ENCODE peak calls at places on chromosomes 12 and 14, in six cellular contexts. H is adrenal gland, G is heart right ventricle, A is uterus, V is tibial artery, Z is brain microvascular endothelial cell. T is an unnamed sample.

GRCh38 chr14:36976571-36977023 is 195.8 kb downstream of the SLC25A21 start:
- DNase-seq in A (no peak), Z (peak), V (no peak), G (no peak), H (no peak), T (no peak)

GRCh38 chr14:69133206-69134125 is 19.5 kb downstream of the DCAF5 start:
- DNase-seq in Z (peak), H (no peak), V (no peak), G (no peak), A (no peak), T (no peak)

GRCh38 chr12:55847603-55848329 is 5.0 kb upstream of the MMP19 start:
- DNase-seq in H (peak), G (peak), V (peak), A (peak), Z (peak), T (peak)

GRCh38 chr12:30795660-30796507 is 41.1 kb upstream of the CAPRIN2 start:
- DNase-seq in Z (peak), H (peak), A (peak), G (peak), V (peak), T (no peak)

GRCh38 chr12:20123465-20123864 is 244.9 kb upstream of the PDE3A start:
- DNase-seq in Z (no peak), G (no peak), H (no peak), V (no peak), A (no peak), T (no peak)

GRCh38 chr12:39375206-39375808 is 67.6 kb downstream of the KIF21A start:
- DNase-seq in Z (no peak), G (no peak), V (no peak), H (no peak), A (no peak), T (no peak)

GRCh38 chr14:100504372-100505078 is 82.7 kb downstream of the BEGAIN start:
- DNase-seq in H (no peak), V (no peak), G (no peak), Z (peak), A (no peak), T (no peak)

GRCh38 chr12:40325349-40325960 is 100.7 kb downstream of the LRRK2 start:
- DNase-seq in H (no peak), G (no peak), Z (peak), A (no peak), V (no peak), T (no peak)

GRCh38 chr12:114395755-114396152 is 10.2 kb downstream of the TBX5 start:
- DNase-seq in G (no peak), H (no peak), A (no peak), Z (no peak), V (no peak), T (no peak)

GRCh38 chr14:73943083-73943482 is 6.8 kb downstream of the FAM161B start:
- DNase-seq in Z (peak), G (no peak), V (peak), A (peak), H (peak), T (peak)

GRCh38 chr14:92340071-92340470 is 17.1 kb downstream of the SLC24A4 start:
- DNase-seq in Z (no peak), A (no peak), H (no peak), V (no peak), G (no peak), T (no peak)

GRCh38 chr12:95164656-95165055 is 52.6 kb downstream of the FGD6 start:
- DNase-seq in Z (no peak), A (no peak), V (no peak), H (no peak), G (no peak), T (no peak)

GRCh38 chr12:76272292-76272691 is 75.9 kb downstream of the BBS10 start:
- DNase-seq in Z (no peak), G (no peak), V (no peak), H (no peak), A (no peak), T (no peak)

GRCh38 chr12:19440019-19440858 is 947 bp downstream of the AEBP2 start:
- DNase-seq in A (peak), H (peak), G (peak), Z (peak), V (peak), T (no peak)

GRCh38 chr14:51228890-51229289 is 11.2 kb upstream of the TMX1 start:
- DNase-seq in H (no peak), Z (no peak), A (no peak), V (no peak), G (no peak), T (no peak)

GRCh38 chr12:82593901-82594396 is 92.8 kb upstream of the TMTC2 start:
- DNase-seq in A (no peak), G (no peak), Z (no peak), H (no peak), V (no peak), T (no peak)

GRCh38 chr12:57887631-57888406 is 41.3 kb upstream of the CTDSP2 start:
- DNase-seq in A (peak), H (no peak), V (peak), G (no peak), Z (peak), T (no peak)

GRCh38 chr12:3236345-3237153 is 159.4 kb downstream of the TSPAN9 start:
- DNase-seq in G (no peak), A (peak), V (no peak), H (no peak), Z (peak), T (no peak)

GRCh38 chr12:111359231-111359913 is 9.5 kb downstream of the PHETA1 start:
- DNase-seq in V (peak), G (no peak), A (no peak), Z (no peak), H (no peak), T (no peak)

GRCh38 chr14:60649815-60650381 is 621 bp upstream of the SIX1 start:
- DNase-seq in V (no peak), Z (no peak), H (no peak), A (no peak), G (no peak), T (no peak)

GRCh38 chr12:120196363-120196762 is 1.8 kb upstream of the GCN1 start:
- DNase-seq in H (no peak), Z (no peak), V (no peak), G (no peak), A (no peak), T (no peak)

GRCh38 chr14:83291716-83292115 is 1758.1 kb upstream of the SEL1L start:
- DNase-seq in V (no peak), H (no peak), A (no peak), Z (no peak), G (no peak), T (no peak)

GRCh38 chr12:22530-23201 is 43.9 kb upstream of the IQSEC3 start:
- DNase-seq in V (no peak), Z (no peak), G (no peak), H (no peak), A (no peak), T (no peak)

GRCh38 chr12:131124487-131125280 is 171.0 kb downstream of the ADGRD1 start:
- DNase-seq in H (no peak), Z (no peak), V (no peak), G (no peak), A (no peak), T (no peak)

GRCh38 chr14:91669867-91670266 is 62.0 kb downstream of the CATSPERB start:
- DNase-seq in A (no peak), H (no peak), Z (no peak), V (no peak), G (no peak), T (no peak)

GRCh38 chr12:121175383-121176119 is 34.4 kb upstream of the P2RX4 start:
- DNase-seq in G (no peak), H (peak), A (no peak), Z (no peak), V (peak), T (no peak)

GRCh38 chr12:122203301-122203967 is at the start of gene B3GNT4:
- DNase-seq in V (peak), G (peak), H (peak), Z (peak), A (no peak), T (no peak)

GRCh38 chr12:116455540-116456306 is 103.5 kb upstream of the MAP1LC3B2 start:
- DNase-seq in H (peak), G (peak), Z (peak), V (peak), A (peak), T (peak)

GRCh38 chr12:26252946-26253345 is 57.6 kb downstream of the SSPN start:
- DNase-seq in Z (no peak), H (no peak), G (no peak), V (no peak), A (no peak), T (no peak)

GRCh38 chr14:90760055-90760444 is 56.2 kb downstream of the TTC7B start:
- DNase-seq in V (no peak), G (no peak), Z (no peak), H (no peak), A (no peak), T (no peak)

DNA sequence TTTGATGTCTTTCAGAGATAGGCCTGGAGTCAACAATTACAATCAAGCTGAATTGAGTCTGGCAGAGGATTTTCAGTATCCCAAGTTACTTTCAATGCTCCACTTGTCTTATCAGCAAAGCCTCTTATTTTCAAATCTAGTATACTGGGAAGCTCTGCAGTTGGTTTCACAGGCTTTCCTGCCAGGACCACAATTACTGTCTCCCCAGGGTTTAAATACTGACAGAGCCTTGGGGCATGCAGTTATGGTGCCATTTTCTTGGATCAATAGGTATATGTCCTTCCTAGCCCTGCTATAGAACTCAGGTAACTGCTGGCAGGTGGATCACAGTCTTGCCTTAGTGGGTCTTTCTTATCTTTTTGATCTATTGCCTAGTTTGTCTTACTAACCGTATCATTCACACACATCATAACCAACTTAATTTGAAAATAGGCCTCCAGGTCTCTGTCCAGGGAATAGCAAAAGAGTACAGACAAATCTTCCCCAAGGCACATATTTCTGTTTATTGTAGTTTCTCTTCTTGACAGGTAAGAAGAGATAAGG is 22.4 kb upstream of the RNU6-8 start:
- DNase-seq in G (no peak), A (no peak), H (no peak), Z (no peak), V (no peak), T (no peak)
- H3K27ac ChIP-seq in G (no peak), A (peak), H (peak), Z (no peak), V (peak), T (no peak)

GRCh38 chr14:21933681-21934080 is 260.1 kb upstream of the OR4E1 start:
- DNase-seq in H (no peak), G (no peak), A (no peak), Z (no peak), V (no peak), T (no peak)
- TF ChIP-seq CTCF in H (no peak), G (no peak), A (no peak), Z (peak), V (no peak), T (no peak)

DNA sequence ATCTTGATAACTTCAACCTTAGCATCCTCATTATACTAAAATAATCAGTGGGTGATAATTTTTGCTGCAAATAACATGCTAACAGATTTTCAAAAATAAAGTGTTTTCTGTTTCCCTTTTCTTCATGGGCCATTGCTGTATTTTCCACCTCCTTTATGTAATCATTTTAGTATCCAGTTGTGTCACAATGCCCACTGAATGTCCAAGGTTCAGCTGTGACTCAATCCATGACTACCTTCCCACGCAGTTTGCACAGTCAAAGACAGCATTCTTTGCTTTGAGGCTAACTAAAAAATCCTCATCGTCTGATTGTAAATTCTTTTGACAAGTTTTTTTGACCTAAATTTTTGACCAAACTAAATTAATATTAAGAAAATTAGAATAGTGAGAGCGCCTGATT is 474.1 kb downstream of the FLRT2 start:
- DNase-seq in H (no peak), V (no peak), A (no peak), Z (peak), G (no peak), T (no peak)
- H3K27ac ChIP-seq in H (no peak), V (no peak), A (no peak), Z (no peak), G (no peak), T (no peak)

DNA sequence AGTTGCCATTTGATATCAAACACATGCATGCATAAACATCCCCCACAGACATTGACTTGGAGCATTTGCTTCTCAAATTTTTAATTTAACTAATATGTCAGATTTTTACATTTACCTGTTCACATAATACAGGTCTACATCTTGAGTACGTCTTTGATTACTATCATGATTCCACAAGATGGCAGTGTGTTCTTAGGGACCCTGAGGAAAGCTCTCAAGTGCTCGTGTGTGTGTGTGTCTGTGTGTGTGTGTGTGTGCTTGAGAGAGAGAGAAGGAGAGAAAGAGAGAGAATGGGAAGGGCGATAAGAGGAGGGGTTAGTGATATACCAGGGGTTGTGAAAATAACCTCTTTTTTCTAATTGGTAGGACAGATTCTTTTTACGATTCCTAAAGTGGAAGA is 167.1 kb upstream of the OR4E1 start:
- DNase-seq in V (no peak), Z (no peak), G (no peak), A (no peak), H (no peak), T (no peak)
- TF ChIP-seq CTCF in V (no peak), Z (peak), G (no peak), A (no peak), H (no peak), T (no peak)

GRCh38 chr12:51388826-51389225 is 2.4 kb downstream of the GALNT6 start:
- DNase-seq in Z (no peak), V (no peak), A (no peak), H (no peak), G (no peak), T (no peak)

GRCh38 chr12:51391047-51391837 is at the start of gene GALNT6:
- DNase-seq in Z (no peak), V (no peak), G (peak), A (no peak), H (peak), T (no peak)

GRCh38 chr12:51392556-51393237 is 1.5 kb upstream of the GALNT6 start:
- DNase-seq in A (no peak), G (no peak), H (no peak), V (no peak), Z (no peak), T (no peak)

GRCh38 chr12:51389302-51389999 is 1.8 kb downstream of the GALNT6 start:
- DNase-seq in Z (no peak), A (no peak), V (no peak), G (no peak), H (no peak), T (peak)

GRCh38 chr12:51390457-51391046 is 654 bp downstream of the GALNT6 start:
- DNase-seq in A (no peak), Z (no peak), H (no peak), V (no peak), G (no peak), T (no peak)
- H3K27ac ChIP-seq in A (no peak), Z (no peak), H (peak), V (no peak), G (no peak), T (peak)

DNA sequence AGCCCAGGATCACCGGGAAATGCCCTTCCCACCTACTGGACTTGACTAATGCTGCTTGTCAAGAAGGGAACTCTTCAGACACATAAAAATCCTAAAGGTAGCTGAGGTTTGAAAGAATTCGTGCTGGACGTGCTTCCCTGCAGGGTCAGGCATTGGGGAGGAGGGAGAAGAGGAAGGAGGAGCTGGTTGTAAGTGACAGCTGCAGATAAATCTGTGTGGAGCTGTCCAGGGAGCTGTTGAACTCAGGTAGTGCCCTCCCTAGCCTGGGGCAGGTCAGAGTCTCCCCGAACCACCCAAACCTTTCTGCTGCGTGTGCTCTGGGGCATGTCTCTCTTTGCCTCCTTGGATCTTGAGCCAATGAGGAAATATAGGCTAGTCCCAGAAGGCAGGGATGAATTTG is 23.7 kb upstream of the FOS start:
- DNase-seq in G (no peak), Z (no peak), V (no peak), A (no peak), H (no peak), T (no peak)
- TF ChIP-seq CTCF in G (no peak), Z (no peak), V (no peak), A (no peak), H (no peak), T (no peak)

DNA sequence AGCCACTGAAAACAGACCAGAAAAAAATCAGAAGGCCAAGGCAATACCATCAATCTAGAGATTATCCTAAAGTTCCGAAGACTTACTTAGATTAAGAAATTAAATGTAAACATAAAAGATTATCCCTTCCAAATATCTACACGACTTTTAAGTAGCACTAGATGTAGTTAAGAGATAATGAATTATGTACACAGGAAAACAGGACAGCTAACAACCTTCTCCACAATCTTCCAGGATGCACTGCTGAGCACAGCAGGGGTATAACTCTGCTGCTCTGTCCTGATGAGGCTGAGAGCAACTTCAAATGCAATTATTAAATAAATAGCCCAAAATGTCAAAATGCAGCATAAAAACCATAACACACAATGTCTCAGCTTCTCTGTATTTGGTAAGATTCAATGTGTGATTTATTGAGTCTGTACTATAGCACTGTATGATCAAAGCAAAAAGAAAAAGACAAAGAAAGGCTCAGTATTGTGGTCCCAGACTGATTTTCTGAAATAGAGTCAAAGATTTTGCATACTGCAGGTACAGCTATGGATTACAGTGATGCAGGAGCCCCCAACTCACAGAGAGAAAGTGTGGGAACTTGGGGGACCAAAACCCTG is 56.9 kb downstream of the TMTC1 start:
- DNase-seq in H (no peak), V (no peak), G (no peak), Z (no peak), A (no peak), T (no peak)
- H3K27ac ChIP-seq in H (peak), V (peak), G (peak), Z (peak), A (peak), T (no peak)